ENCODE peak calls at places on chromosomes 2 and 18, in five cellular contexts. Y is PC-3, W is H9, L is progenitor cell of endocrine pancreas, F is heart left ventricle. S is an unnamed sample.
A peak's percentile ranks its signal among the peaks of the same experiment; 100 is the strongest.

GRCh38 chr2:70440621-70441020 is 113.0 kb downstream of the TGFA start:
- DNase-seq in Y (no peak), W (peak; percentile 8), L (no peak), F (no peak), S (no peak)

GRCh38 chr2:72112981-72113846 is 34.4 kb downstream of the CYP26B1 start:
- DNase-seq in Y (no peak), W (no peak), L (no peak), F (no peak), S (no peak)

GRCh38 chr2:43082111-43082877 is 144.1 kb downstream of the ZFP36L2 start:
- DNase-seq in Y (peak; percentile 47), W (no peak), L (no peak), F (peak; percentile 79), S (no peak)

GRCh38 chr2:19806591-19806990 is 95.2 kb downstream of the TTC32 start:
- DNase-seq in Y (no peak), W (peak; percentile 18), L (no peak), F (no peak), S (no peak)

GRCh38 chr18:74299746-74300145 is 8.0 kb upstream of the CYB5A start:
- DNase-seq in Y (peak; percentile 85), W (no peak), L (no peak), F (no peak), S (no peak)

GRCh38 chr18:21656402-21656801 is 44.3 kb downstream of the SNRPD1 start:
- DNase-seq in Y (peak; percentile 48), W (no peak), L (no peak), F (no peak), S (no peak)

GRCh38 chr2:164456599-164456998 is 164.7 kb downstream of the GRB14 start:
- DNase-seq in Y (no peak), W (no peak), L (no peak), F (no peak), S (no peak)

GRCh38 chr2:112065486-112065885 is 10.4 kb downstream of the TMEM87B start:
- DNase-seq in Y (no peak), W (no peak), L (no peak), F (no peak), S (no peak)

GRCh38 chr2:58521803-58522602 is 280.9 kb upstream of the FANCL start:
- DNase-seq in Y (peak; percentile 56), W (no peak), L (no peak), F (no peak), S (no peak)

GRCh38 chr2:227499971-227500630 is 28.1 kb downstream of the AGFG1 start:
- DNase-seq in Y (no peak), W (no peak), L (no peak), F (no peak), S (no peak)

GRCh38 chr2:96315400-96316071 is 9.6 kb upstream of the ITPRIPL1 start:
- DNase-seq in Y (peak; percentile 28), W (no peak), L (no peak), F (no peak), S (no peak)

GRCh38 chr18:57210101-57210661 is 63.3 kb downstream of the BOD1L2 start:
- DNase-seq in Y (peak; percentile 86), W (peak; percentile 83), L (no peak), F (peak; percentile 29), S (no peak)

GRCh38 chr2:8487461-8487932 is 194.4 kb upstream of the ID2 start:
- DNase-seq in Y (no peak), W (peak; percentile 52), L (no peak), F (no peak), S (no peak)

GRCh38 chr18:71707985-71708500 is 836.1 kb downstream of the CBLN2 start:
- DNase-seq in Y (no peak), W (no peak), L (no peak), F (no peak), S (no peak)

GRCh38 chr18:25289040-25289631 is 62.8 kb downstream of the ZNF521 start:
- DNase-seq in Y (peak; percentile 84), W (no peak), L (no peak), F (no peak), S (no peak)

GRCh38 chr2:12778811-12779574 is 62.3 kb downstream of the TRIB2 start:
- DNase-seq in Y (no peak), W (no peak), L (no peak), F (no peak), S (no peak)

GRCh38 chr2:241095594-241096290 is 6.3 kb downstream of the MTERF4 start:
- DNase-seq in Y (no peak), W (no peak), L (no peak), F (no peak), S (no peak)

GRCh38 chr18:56326386-56327072 is 311.9 kb downstream of the TXNL1 start:
- DNase-seq in Y (no peak), W (no peak), L (no peak), F (no peak), S (no peak)

GRCh38 chr18:24071779-24072178 is 57.2 kb downstream of the TTC39C start:
- DNase-seq in Y (peak; percentile 54), W (no peak), L (no peak), F (no peak), S (no peak)

GRCh38 chr2:159785195-159785594 is 12.8 kb downstream of the CD302 start:
- DNase-seq in Y (no peak), W (no peak), L (no peak), F (no peak), S (no peak)

GRCh38 chr18:79447703-79448367 is 52.1 kb downstream of the NFATC1 start:
- DNase-seq in Y (peak; percentile 45), W (no peak), L (no peak), F (no peak), S (no peak)

GRCh38 chr2:111522231-111522768 is 361.7 kb downstream of the ANAPC1 start:
- DNase-seq in Y (no peak), W (no peak), L (no peak), F (no peak), S (no peak)

GRCh38 chr2:174438146-174438886 is 42.8 kb downstream of the SCRN3 start:
- DNase-seq in Y (no peak), W (no peak), L (no peak), F (peak; percentile 36), S (no peak)

GRCh38 chr2:16319425-16320245 is 346.0 kb downstream of the CYRIA start:
- DNase-seq in Y (no peak), W (no peak), L (no peak), F (no peak), S (no peak)

DNA sequence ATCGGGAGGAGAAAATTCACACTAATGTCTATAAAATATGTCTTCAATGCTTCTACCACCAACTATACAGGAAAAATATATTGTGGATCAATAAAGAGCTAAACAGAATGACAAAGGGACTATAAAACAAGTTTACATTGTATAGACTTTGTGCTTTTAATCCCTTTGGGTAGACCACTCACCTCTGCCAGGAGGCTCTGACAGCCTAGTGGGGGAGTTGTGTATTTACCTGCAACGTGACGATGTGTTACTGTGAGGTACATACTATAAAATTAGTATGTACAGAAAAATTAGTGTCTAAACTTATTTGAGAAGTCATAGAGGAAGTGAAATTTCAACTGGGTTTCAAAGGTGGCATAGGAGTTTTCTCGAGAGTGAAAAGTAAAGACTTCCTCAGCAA is 243.3 kb upstream of the REG3G start:
- DNase-seq in Y (no peak), W (no peak), L (no peak), F (no peak), S (no peak)
- TF ChIP-seq CTCF in Y (no peak), W (peak; percentile 49), L (peak; percentile 38), F (no peak), S (no peak)

GRCh38 chr2:28392297-28393114 is at the start of gene FOSL2:
- DNase-seq in Y (peak; percentile 99), W (peak; percentile 96), L (peak; percentile 80), F (peak; percentile 98), S (peak; percentile 78)

GRCh38 chr2:28389399-28390240 is 3.0 kb upstream of the FOSL2 start:
- DNase-seq in Y (no peak), W (no peak), L (no peak), F (no peak), S (no peak)

GRCh38 chr2:28391564-28392296 is 928 bp upstream of the FOSL2 start:
- DNase-seq in Y (peak; percentile 81), W (peak; percentile 74), L (peak; percentile 27), F (peak; percentile 92), S (no peak)

GRCh38 chr2:28390857-28391563 is 1.6 kb upstream of the FOSL2 start:
- DNase-seq in Y (peak; percentile 60), W (peak; percentile 68), L (peak; percentile 42), F (peak; percentile 81), S (no peak)

DNA sequence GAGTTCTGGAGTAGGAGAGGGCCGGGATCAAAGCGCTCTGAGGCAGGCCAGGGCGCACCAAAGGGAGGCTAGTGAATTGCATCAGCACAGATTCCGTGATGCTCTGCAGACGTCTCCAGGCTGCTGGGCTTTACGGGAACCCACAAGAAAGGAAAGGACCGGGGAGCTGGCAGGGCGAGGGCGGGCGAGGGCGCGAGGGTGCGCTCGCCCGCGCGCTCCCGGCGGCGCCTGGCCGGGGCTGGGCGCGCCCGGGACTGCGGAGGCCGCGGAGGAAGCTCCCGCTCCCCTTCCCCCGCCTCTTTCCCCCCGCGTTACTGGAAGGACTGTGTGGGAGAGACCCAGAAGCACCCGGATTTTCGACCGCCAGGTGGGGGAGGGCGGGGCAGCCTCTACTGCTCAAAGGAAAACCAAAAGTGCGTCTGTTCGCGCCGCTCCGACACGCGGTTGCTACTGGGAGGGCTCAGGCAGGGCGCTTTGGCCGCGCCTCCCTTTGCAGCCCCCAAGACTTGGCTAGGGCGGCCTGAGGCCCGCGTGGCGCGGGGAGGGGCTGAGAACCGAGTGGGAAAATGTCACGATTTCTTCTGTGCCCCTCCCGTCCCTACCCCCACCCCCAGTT is 2.3 kb upstream of the FOSL2 start:
- DNase-seq in Y (peak; percentile 76), W (peak; percentile 75), L (peak; percentile 54), F (peak; percentile 90), S (peak; percentile 56)
- TF ChIP-seq CTCF in Y (no peak), W (no peak), L (no peak), F (peak; percentile 32), S (no peak)

GRCh38 chr2:30272761-30273573 is 41.6 kb downstream of the LBH start:
- DNase-seq in Y (peak; percentile 76), W (no peak), L (no peak), F (no peak), S (no peak)
- TF ChIP-seq CTCF in Y (no peak), W (no peak), L (no peak), F (no peak), S (no peak)

GRCh38 chr2:98795903-98796676 is 65.2 kb upstream of the MGAT4A start:
- DNase-seq in Y (no peak), W (no peak), L (no peak), F (no peak), S (no peak)
- TF ChIP-seq CTCF in Y (no peak), W (peak; percentile 15), L (no peak), F (no peak), S (no peak)

DNA sequence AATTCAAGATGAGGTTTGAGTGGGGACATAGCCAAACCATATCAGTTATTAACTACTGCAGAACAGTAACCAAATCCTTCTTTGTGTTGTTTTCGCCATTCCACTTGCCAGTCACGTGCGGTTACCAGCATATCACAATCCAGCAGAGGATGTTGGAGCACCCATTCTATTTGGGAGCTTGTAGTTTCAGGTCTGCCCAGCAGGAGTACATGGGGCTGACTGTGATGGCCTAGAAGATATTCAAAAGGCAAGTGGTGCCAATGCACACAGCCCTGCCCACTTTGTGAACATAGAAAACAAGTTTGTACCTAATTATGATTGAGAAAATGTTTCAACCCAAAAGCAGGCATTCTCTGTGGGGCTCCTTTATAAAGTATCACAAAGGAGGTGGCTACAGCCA is 57.0 kb downstream of the ZNF519 start:
- DNase-seq in Y (peak; percentile 8), W (no peak), L (no peak), F (no peak), S (no peak)
- TF ChIP-seq CTCF in Y (no peak), W (peak; percentile 43), L (peak; percentile 6), F (no peak), S (no peak)

S was measured in activated B cell treated with CpG ODN at 0.5 μM for 24 hours.